ENCODE peak calls at places on chromosomes 2 and 18, in seven cellular contexts. M is psoas muscle, O is Peyer's patch, Y is stomach, X is tibial artery, R is AG04450, Q is lung. J is an unnamed sample.

GRCh38 chr2:158760887-158761286 is 34.2 kb upstream of the DAPL1 start:
- DNase-seq in M (no peak), O (no peak), Y (no peak), X (no peak), R (no peak), Q (no peak), J (peak)

GRCh38 chr2:241410739-241411176 is 54.7 kb downstream of the FARP2 start:
- DNase-seq in M (no peak), O (no peak), Y (peak), X (no peak), R (no peak), Q (no peak), J (peak)

GRCh38 chr2:37447446-37447845 is 103.0 kb downstream of the QPCT start:
- DNase-seq in M (no peak), O (no peak), Y (no peak), X (no peak), R (no peak), Q (no peak), J (no peak)

GRCh38 chr18:38563396-38563980 is 997.9 kb upstream of the CELF4 start:
- DNase-seq in M (no peak), O (no peak), Y (no peak), X (no peak), R (no peak), Q (no peak), J (peak)

GRCh38 chr2:12326449-12327190 is 390.1 kb upstream of the TRIB2 start:
- DNase-seq in M (no peak), O (peak), Y (no peak), X (no peak), R (no peak), Q (no peak), J (no peak)

GRCh38 chr18:62018034-62018760 is 125.4 kb upstream of the RNF152 start:
- DNase-seq in M (peak), O (no peak), Y (no peak), X (no peak), R (peak), Q (peak), J (no peak)

GRCh38 chr2:26590439-26590838 is 50.7 kb downstream of the CIB4 start:
- DNase-seq in M (no peak), O (no peak), Y (no peak), X (peak), R (no peak), Q (no peak), J (no peak)

GRCh38 chr18:45874501-45875184 is 49.2 kb downstream of the SIGLEC15 start:
- DNase-seq in M (no peak), O (peak), Y (no peak), X (no peak), R (no peak), Q (no peak), J (no peak)

GRCh38 chr2:51079945-51080344 is 48.0 kb upstream of the NRXN1 start:
- DNase-seq in M (no peak), O (no peak), Y (no peak), X (no peak), R (no peak), Q (no peak), J (no peak)

GRCh38 chr2:205748660-205749059 is 66.4 kb downstream of the NRP2 start:
- DNase-seq in M (no peak), O (no peak), Y (no peak), X (no peak), R (no peak), Q (no peak), J (peak)

GRCh38 chr2:174263989-174264388 is 15.7 kb upstream of the OLA1 start:
- DNase-seq in M (no peak), O (no peak), Y (no peak), X (no peak), R (no peak), Q (no peak), J (peak)

GRCh38 chr2:254231-254630 is 9.6 kb downstream of the SH3YL1 start:
- DNase-seq in M (no peak), O (no peak), Y (no peak), X (no peak), R (no peak), Q (no peak), J (peak)

GRCh38 chr18:22872894-22873537 is 60.1 kb upstream of the RBBP8 start:
- DNase-seq in M (no peak), O (no peak), Y (no peak), X (no peak), R (no peak), Q (no peak), J (no peak)
- H3K4me3 ChIP-seq in M (no peak), O (peak), Y (no peak), X (no peak), R (no peak), Q (no peak), J (no peak)

GRCh38 chr18:2570772-2571199 is 519 bp downstream of the METTL4 start:
- DNase-seq in M (peak), O (peak), Y (peak), X (peak), R (peak), Q (peak), J (peak)
- TF ChIP-seq CTCF in M (peak), O (peak), Y (no peak), X (no peak), R (no peak), Q (no peak), J (peak)

GRCh38 chr2:9377461-9378097 is 45.7 kb downstream of the ITGB1BP1 start:
- DNase-seq in M (no peak), O (no peak), Y (no peak), X (no peak), R (no peak), Q (no peak), J (no peak)
- H3K4me3 ChIP-seq in M (no peak), O (no peak), Y (no peak), X (no peak), R (no peak), Q (no peak), J (no peak)

DNA sequence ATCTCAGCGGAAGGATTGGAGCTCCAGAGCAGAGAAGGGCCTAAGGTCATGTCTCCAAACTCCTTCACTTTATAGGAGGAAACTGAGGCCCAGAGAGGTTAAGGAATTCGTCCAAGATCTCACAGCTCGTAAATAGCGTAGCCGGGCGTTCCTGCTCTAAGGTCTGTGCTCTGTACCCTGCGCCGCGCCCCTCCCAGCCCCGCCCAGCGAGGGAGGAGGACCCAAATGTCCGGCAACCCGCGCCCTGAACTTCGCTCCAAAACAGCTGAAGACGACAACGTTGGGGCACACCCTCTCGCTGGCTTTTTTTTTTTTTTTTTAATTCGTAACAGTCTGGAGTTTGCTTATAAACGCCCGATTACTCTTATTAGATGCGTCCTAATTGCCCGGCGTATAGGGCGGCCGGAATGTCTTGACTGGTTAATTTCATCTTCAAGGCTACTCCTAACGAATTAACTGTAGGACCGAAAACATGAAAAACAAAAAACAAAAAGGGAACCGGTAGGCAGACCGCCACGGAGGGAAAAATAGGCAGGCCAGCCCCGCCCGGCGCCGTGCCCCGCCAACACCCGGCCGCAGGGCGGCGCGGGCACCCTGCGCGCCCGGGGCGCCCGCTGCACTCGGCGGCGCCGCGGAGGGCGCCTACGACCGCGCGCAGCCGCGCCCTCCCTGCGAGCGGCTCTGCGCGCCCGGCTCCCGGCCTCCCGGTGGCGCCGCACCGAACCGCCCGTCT is 928 bp upstream of the FOSL2 start:
- DNase-seq in M (peak), O (peak), Y (peak), X (peak), R (peak), Q (peak), J (peak)
- TF ChIP-seq CTCF in M (peak), O (peak), Y (no peak), X (no peak), R (no peak), Q (no peak), J (no peak)

DNA sequence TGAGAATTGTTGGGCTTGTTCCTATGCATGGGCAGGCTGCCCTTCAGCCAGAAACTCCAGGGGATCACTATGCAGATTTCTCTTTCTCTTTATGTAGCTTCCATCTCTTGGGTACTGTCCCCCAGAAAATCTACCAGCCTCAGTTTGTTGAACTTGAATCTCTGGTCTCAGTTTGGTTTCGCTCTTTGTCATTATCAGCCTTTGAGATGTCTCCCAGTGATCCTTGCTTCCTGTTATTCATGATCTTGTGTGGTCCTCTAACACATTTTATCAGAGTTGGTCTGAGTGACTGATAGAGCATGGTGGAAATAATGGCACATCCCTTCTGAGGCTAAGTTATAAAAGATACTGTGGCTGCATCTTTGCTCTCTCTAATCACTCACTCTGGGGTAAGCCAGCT is 7.8 kb downstream of the TMEM87B start:
- DNase-seq in M (no peak), O (no peak), Y (no peak), X (no peak), R (no peak), Q (no peak), J (no peak)
- H3K4me3 ChIP-seq in M (no peak), O (no peak), Y (no peak), X (no peak), R (no peak), Q (no peak), J (no peak)

DNA sequence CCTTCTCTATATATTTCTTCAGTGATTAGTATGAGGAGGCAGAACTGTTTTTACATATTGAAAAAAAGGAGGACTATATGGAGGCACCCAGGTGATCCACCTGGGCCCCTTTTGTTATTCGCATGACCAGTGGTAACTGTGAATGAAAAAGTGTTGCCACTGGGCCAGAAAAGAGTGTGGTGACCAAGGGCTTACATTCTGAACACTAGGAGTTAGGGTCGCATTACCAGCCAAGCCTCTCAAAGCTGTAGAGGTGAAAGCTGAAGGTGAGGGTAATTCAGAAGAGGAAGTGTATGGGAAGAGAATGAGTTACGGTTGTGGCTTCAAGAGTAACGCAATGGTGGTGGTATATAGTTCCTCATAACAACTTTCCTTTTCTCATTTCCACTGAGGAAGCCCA is 487.6 kb downstream of the TMEM182 start:
- DNase-seq in M (no peak), O (no peak), Y (no peak), X (no peak), R (no peak), Q (no peak), J (no peak)
- TF ChIP-seq CTCF in M (no peak), O (no peak), Y (no peak), X (no peak), R (no peak), Q (no peak), J (no peak)

GRCh38 chr2:106847366-106847765 is 38.6 kb downstream of the ST6GAL2 start:
- DNase-seq in M (no peak), O (no peak), Y (no peak), X (no peak), R (no peak), Q (no peak), J (no peak)
- H3K4me3 ChIP-seq in M (no peak), O (no peak), Y (no peak), X (no peak), R (no peak), Q (no peak), J (no peak)

GRCh38 chr2:100106460-100106859 is 35.9 kb downstream of the AFF3 start:
- DNase-seq in M (no peak), O (no peak), Y (peak), X (no peak), R (no peak), Q (no peak), J (no peak)
- TF ChIP-seq CTCF in M (no peak), O (no peak), Y (no peak), X (no peak), R (no peak), Q (no peak), J (no peak)

J was measured in epithelial cell of esophagus.